ENCODE peak calls at places on chromosome 5, in nine cellular contexts. One of them, this sample, is unnamed.

GRCh38 chr5:157680239-157680638 is 8.9 kb downstream of the C5orf52 start:
- DNase-seq in frontal cortex: no peak
- DNase-seq in activated T-helper 1 cell treated with Interleukin-2 at 50 U/mL for 16 hours: no peak
- DNase-seq in GM04503: no peak
- DNase-seq in T-helper 1 cell: no peak
- DNase-seq in T1000: no peak
- DNase-seq in activated T-cell treated with anti-CD3 and anti-CD28 coated beads, Interleukin-2, amount 50 U/mL, for 1 hour: no peak
- DNase-seq in GM04504: no peak
- DNase-seq in coronary artery: no peak
- DNase-seq in this sample: no peak

GRCh38 chr5:78533356-78533755 is 115.2 kb downstream of the LHFPL2 start:
- DNase-seq in T-helper 1 cell: no peak
- DNase-seq in frontal cortex: no peak
- DNase-seq in activated T-cell treated with anti-CD3 and anti-CD28 coated beads, Interleukin-2, amount 50 U/mL, for 1 hour: no peak
- DNase-seq in T1000: no peak
- DNase-seq in GM04503: no peak
- DNase-seq in activated T-helper 1 cell treated with Interleukin-2 at 50 U/mL for 16 hours: no peak
- DNase-seq in GM04504: no peak
- DNase-seq in coronary artery: no peak
- DNase-seq in this sample: no peak

GRCh38 chr5:124677376-124677998 is 69.0 kb downstream of the ZNF608 start:
- DNase-seq in GM04503: no peak
- DNase-seq in T1000: no peak
- DNase-seq in coronary artery: no peak
- DNase-seq in frontal cortex: no peak
- DNase-seq in activated T-helper 1 cell treated with Interleukin-2 at 50 U/mL for 16 hours: no peak
- DNase-seq in T-helper 1 cell: no peak
- DNase-seq in GM04504: no peak
- DNase-seq in activated T-cell treated with anti-CD3 and anti-CD28 coated beads, Interleukin-2, amount 50 U/mL, for 1 hour: no peak
- DNase-seq in this sample: no peak

GRCh38 chr5:137832416-137832815 is 35.2 kb upstream of the MYOT start:
- DNase-seq in T-helper 1 cell: no peak
- DNase-seq in T1000: no peak
- DNase-seq in activated T-cell treated with anti-CD3 and anti-CD28 coated beads, Interleukin-2, amount 50 U/mL, for 1 hour: no peak
- DNase-seq in GM04504: no peak
- DNase-seq in activated T-helper 1 cell treated with Interleukin-2 at 50 U/mL for 16 hours: no peak
- DNase-seq in GM04503: no peak
- DNase-seq in coronary artery: no peak
- DNase-seq in frontal cortex: no peak
- DNase-seq in this sample: no peak

GRCh38 chr5:169350016-169350415 is 49.1 kb upstream of the SLIT3 start:
- DNase-seq in activated T-cell treated with anti-CD3 and anti-CD28 coated beads, Interleukin-2, amount 50 U/mL, for 1 hour: no peak
- DNase-seq in GM04504: peak; percentile 36
- DNase-seq in GM04503: peak; percentile 60
- DNase-seq in activated T-helper 1 cell treated with Interleukin-2 at 50 U/mL for 16 hours: no peak
- DNase-seq in T-helper 1 cell: no peak
- DNase-seq in coronary artery: no peak
- DNase-seq in frontal cortex: no peak
- DNase-seq in T1000: no peak
- DNase-seq in this sample: no peak

GRCh38 chr5:156526081-156527017 is 199.4 kb downstream of the SGCD start:
- DNase-seq in T-helper 1 cell: no peak
- DNase-seq in activated T-cell treated with anti-CD3 and anti-CD28 coated beads, Interleukin-2, amount 50 U/mL, for 1 hour: no peak
- DNase-seq in GM04504: no peak
- DNase-seq in T1000: no peak
- DNase-seq in frontal cortex: no peak
- DNase-seq in activated T-helper 1 cell treated with Interleukin-2 at 50 U/mL for 16 hours: no peak
- DNase-seq in GM04503: no peak
- DNase-seq in coronary artery: no peak
- DNase-seq in this sample: no peak

GRCh38 chr5:122704247-122705036 is 70.4 kb upstream of the SNX2 start:
- DNase-seq in activated T-cell treated with anti-CD3 and anti-CD28 coated beads, Interleukin-2, amount 50 U/mL, for 1 hour: no peak
- DNase-seq in frontal cortex: peak; percentile 16
- DNase-seq in coronary artery: no peak
- DNase-seq in GM04504: peak; percentile 17
- DNase-seq in activated T-helper 1 cell treated with Interleukin-2 at 50 U/mL for 16 hours: no peak
- DNase-seq in T1000: no peak
- DNase-seq in GM04503: no peak
- DNase-seq in T-helper 1 cell: no peak
- DNase-seq in this sample: no peak

GRCh38 chr5:72328172-72328571 is 8.0 kb downstream of the PTCD2 start:
- DNase-seq in T-helper 1 cell: no peak
- DNase-seq in T1000: no peak
- DNase-seq in GM04503: peak; percentile 54
- DNase-seq in coronary artery: no peak
- DNase-seq in activated T-helper 1 cell treated with Interleukin-2 at 50 U/mL for 16 hours: no peak
- DNase-seq in activated T-cell treated with anti-CD3 and anti-CD28 coated beads, Interleukin-2, amount 50 U/mL, for 1 hour: no peak
- DNase-seq in frontal cortex: peak; percentile 39
- DNase-seq in GM04504: no peak
- DNase-seq in this sample: no peak

GRCh38 chr5:41908374-41909079 is 4.4 kb downstream of the RIMOC1 start:
- DNase-seq in coronary artery: no peak
- DNase-seq in GM04504: peak; percentile 19
- DNase-seq in T-helper 1 cell: no peak
- DNase-seq in T1000: no peak
- DNase-seq in frontal cortex: no peak
- DNase-seq in activated T-cell treated with anti-CD3 and anti-CD28 coated beads, Interleukin-2, amount 50 U/mL, for 1 hour: no peak
- DNase-seq in GM04503: peak; percentile 38
- DNase-seq in activated T-helper 1 cell treated with Interleukin-2 at 50 U/mL for 16 hours: no peak
- DNase-seq in this sample: no peak